ENCODE peak calls at places on chromosomes 7 and 10, in nine cellular contexts. K is amniotic stem cell, A is germinal center, V is H54, C is tibial artery, H is NB4, S is B cell, Q is T-helper 17 cell, P is fibroblast of lung. U is an unnamed sample.

GRCh38 chr10:31188792-31189406 is 130.1 kb upstream of the ZEB1 start:
- DNase-seq in K (no peak), A (no peak), V (no peak), C (no peak), H (no peak), S (no peak), Q (no peak), P (no peak), U (no peak)

GRCh38 chr7:21113609-21114416 is 314.1 kb upstream of the SP4 start:
- DNase-seq in K (no peak), A (no peak), V (no peak), C (no peak), H (no peak), S (no peak), Q (no peak), P (no peak), U (no peak)

GRCh38 chr10:27223964-27224363 is 16.6 kb downstream of the ACBD5 start:
- DNase-seq in K (no peak), A (peak), V (no peak), C (peak), H (peak), S (peak), Q (peak), P (peak), U (peak)

GRCh38 chr7:18534481-18534880 is 38.9 kb downstream of the HDAC9 start:
- DNase-seq in K (no peak), A (no peak), V (no peak), C (no peak), H (no peak), S (no peak), Q (no peak), P (no peak), U (no peak)

GRCh38 chr7:155884225-155885161 is 72.2 kb upstream of the SHH start:
- DNase-seq in K (no peak), A (no peak), V (no peak), C (no peak), H (no peak), S (no peak), Q (no peak), P (no peak), U (no peak)

GRCh38 chr10:67770537-67770936 is 67.5 kb downstream of the DNAJC12 start:
- DNase-seq in K (no peak), A (peak), V (no peak), C (no peak), H (no peak), S (peak), Q (no peak), P (no peak), U (no peak)

GRCh38 chr10:127738512-127739424 is 1.8 kb downstream of the FOXI2 start:
- DNase-seq in K (no peak), A (no peak), V (no peak), C (no peak), H (no peak), S (no peak), Q (no peak), P (no peak), U (no peak)

GRCh38 chr7:125316451-125316850 is 386.8 kb upstream of the POT1 start:
- DNase-seq in K (no peak), A (no peak), V (no peak), C (no peak), H (peak), S (no peak), Q (no peak), P (no peak), U (peak)

GRCh38 chr10:9786576-9786975 is 1231.1 kb upstream of the CELF2 start:
- DNase-seq in K (no peak), A (no peak), V (no peak), C (no peak), H (no peak), S (no peak), Q (no peak), P (peak), U (no peak)

GRCh38 chr10:96540240-96540639 is 26.5 kb upstream of the TLL2 start:
- DNase-seq in K (no peak), A (no peak), V (no peak), C (no peak), H (no peak), S (no peak), Q (no peak), P (no peak), U (no peak)

GRCh38 chr10:124697837-124698559 is 46.2 kb downstream of the FAM53B start:
- DNase-seq in K (no peak), A (peak), V (no peak), C (no peak), H (no peak), S (peak), Q (peak), P (no peak), U (no peak)

GRCh38 chr10:7773845-7774801 is 13.7 kb downstream of the KIN start:
- DNase-seq in K (no peak), A (no peak), V (no peak), C (no peak), H (no peak), S (no peak), Q (no peak), P (no peak), U (no peak)

GRCh38 chr10:52438119-52438518 is 124.0 kb downstream of the DKK1 start:
- DNase-seq in K (no peak), A (no peak), V (no peak), C (no peak), H (no peak), S (no peak), Q (no peak), P (no peak), U (no peak)

GRCh38 chr7:51354897-51355296 is 38.3 kb upstream of the COBL start:
- DNase-seq in K (no peak), A (no peak), V (no peak), C (no peak), H (peak), S (no peak), Q (no peak), P (no peak), U (no peak)

GRCh38 chr7:1953199-1954190 is 279.2 kb downstream of the MAD1L1 start:
- DNase-seq in K (no peak), A (no peak), V (no peak), C (no peak), H (no peak), S (no peak), Q (no peak), P (no peak), U (no peak)

GRCh38 chr7:44912775-44913347 is 27.5 kb upstream of the PURB start:
- DNase-seq in K (no peak), A (no peak), V (no peak), C (no peak), H (no peak), S (no peak), Q (no peak), P (no peak), U (no peak)

GRCh38 chr7:25970381-25970780 is 181.6 kb upstream of the NFE2L3 start:
- DNase-seq in K (no peak), A (no peak), V (no peak), C (no peak), H (no peak), S (no peak), Q (no peak), P (no peak), U (no peak)

GRCh38 chr7:100476903-100477870 is 1.8 kb downstream of the TSC22D4 start:
- DNase-seq in K (no peak), A (peak), V (no peak), C (no peak), H (peak), S (peak), Q (no peak), P (no peak), U (peak)

GRCh38 chr10:21517983-21518628 is 7.4 kb downstream of the SKIDA1 start:
- DNase-seq in K (no peak), A (no peak), V (no peak), C (no peak), H (peak), S (peak), Q (no peak), P (peak), U (peak)

GRCh38 chr10:78972160-78972946 is 96.4 kb upstream of the ZMIZ1 start:
- DNase-seq in K (no peak), A (no peak), V (peak), C (peak), H (peak), S (no peak), Q (no peak), P (peak), U (peak)

GRCh38 chr10:132538790-132539421 is 1.3 kb downstream of the INPP5A start:
- DNase-seq in K (no peak), A (no peak), V (no peak), C (peak), H (peak), S (no peak), Q (peak), P (no peak), U (no peak)

GRCh38 chr10:22550732-22551131 is 163.6 kb downstream of the PIP4K2A start:
- DNase-seq in K (no peak), A (peak), V (peak), C (peak), H (peak), S (peak), Q (peak), P (peak), U (peak)

GRCh38 chr7:23239253-23239652 is 7.3 kb upstream of the GPNMB start:
- DNase-seq in K (no peak), A (no peak), V (no peak), C (no peak), H (no peak), S (no peak), Q (no peak), P (no peak), U (no peak)

GRCh38 chr10:99339077-99339476 is 9.9 kb downstream of the CNNM1 start:
- DNase-seq in K (no peak), A (no peak), V (no peak), C (no peak), H (no peak), S (no peak), Q (no peak), P (no peak), U (no peak)

GRCh38 chr10:100890696-100891271 is 22.0 kb upstream of the SLF2 start:
- DNase-seq in K (peak), A (no peak), V (peak), C (no peak), H (peak), S (no peak), Q (no peak), P (peak), U (no peak)

GRCh38 chr7:151099486-151100211 is 13.4 kb downstream of the AGAP3 start:
- DNase-seq in K (no peak), A (no peak), V (no peak), C (no peak), H (no peak), S (no peak), Q (no peak), P (no peak), U (no peak)

GRCh38 chr7:22943997-22944396 is 69.9 kb downstream of the HYCC1 start:
- DNase-seq in K (no peak), A (no peak), V (no peak), C (peak), H (peak), S (no peak), Q (no peak), P (peak), U (no peak)

GRCh38 chr10:103636492-103636891 is 143.0 kb downstream of the NEURL1 start:
- DNase-seq in K (no peak), A (no peak), V (no peak), C (no peak), H (no peak), S (no peak), Q (no peak), P (no peak), U (no peak)

GRCh38 chr7:30450983-30451497 is 27.5 kb downstream of the NOD1 start:
- DNase-seq in K (no peak), A (no peak), V (no peak), C (no peak), H (no peak), S (no peak), Q (no peak), P (no peak), U (no peak)

U was measured in testis.